ENCODE peak calls at places on chromosomes 3 and 15, in nine cellular contexts. U, Z, W, V, I, A, S, N and X are unnamed samples.
A peak's percentile ranks its signal among the peaks of the same experiment; 100 is the strongest.

GRCh38 chr3:31973081-31973480 is 8.0 kb downstream of the OSBPL10 start:
- DNase-seq in U (no peak), Z (no peak), W (no peak), V (no peak), I (peak; percentile 61), A (no peak), S (no peak), N (no peak), X (no peak)

GRCh38 chr3:105427332-105427731 is 60.6 kb downstream of the ALCAM start:
- DNase-seq in U (no peak), Z (no peak), W (no peak), V (no peak), I (no peak), A (no peak), S (no peak), N (no peak), X (no peak)

GRCh38 chr3:151155409-151156128 is 47.4 kb downstream of the GPR171 start:
- DNase-seq in U (peak; percentile 48), Z (no peak), W (no peak), V (no peak), I (no peak), A (no peak), S (no peak), N (no peak), X (no peak)

GRCh38 chr3:21942328-21942727 is 191.3 kb upstream of the ZNF385D start:
- DNase-seq in U (peak; percentile 95), Z (no peak), W (no peak), V (peak; percentile 8), I (no peak), A (no peak), S (no peak), N (no peak), X (peak; percentile 86)

GRCh38 chr15:96334705-96335428 is 4.4 kb downstream of the NR2F2 start:
- DNase-seq in U (peak; percentile 32), Z (no peak), W (no peak), V (no peak), I (no peak), A (peak; percentile 63), S (no peak), N (no peak), X (no peak)

GRCh38 chr3:71247221-71247947 is 336.1 kb downstream of the FOXP1 start:
- DNase-seq in U (peak; percentile 70), Z (no peak), W (no peak), V (no peak), I (peak; percentile 71), A (no peak), S (no peak), N (peak; percentile 13), X (no peak)

GRCh38 chr15:56180851-56181250 is 62.8 kb downstream of the RFX7 start:
- DNase-seq in U (no peak), Z (no peak), W (no peak), V (no peak), I (no peak), A (no peak), S (no peak), N (no peak), X (no peak)

GRCh38 chr3:184341925-184342324 is 4.5 kb downstream of the FAM131A start:
- DNase-seq in U (no peak), Z (no peak), W (no peak), V (peak; percentile 17), I (no peak), A (no peak), S (no peak), N (no peak), X (no peak)

GRCh38 chr3:79016587-79017380 is 751.0 kb downstream of the ROBO1 start:
- DNase-seq in U (peak; percentile 42), Z (no peak), W (no peak), V (no peak), I (no peak), A (no peak), S (no peak), N (no peak), X (no peak)

GRCh38 chr15:66076591-66077319 is 176.8 kb downstream of the MEGF11 start:
- DNase-seq in U (no peak), Z (no peak), W (no peak), V (no peak), I (no peak), A (no peak), S (no peak), N (no peak), X (no peak)

GRCh38 chr3:24263069-24263668 is 231.5 kb downstream of the THRB start:
- DNase-seq in U (no peak), Z (no peak), W (no peak), V (no peak), I (no peak), A (no peak), S (no peak), N (no peak), X (no peak)

GRCh38 chr3:187567026-187567425 is 103.2 kb downstream of the SST start:
- DNase-seq in U (peak; percentile 52), Z (no peak), W (no peak), V (no peak), I (no peak), A (no peak), S (no peak), N (no peak), X (peak; percentile 38)

GRCh38 chr3:102671005-102671404 is 236.2 kb downstream of the ZPLD1 start:
- DNase-seq in U (no peak), Z (no peak), W (no peak), V (no peak), I (no peak), A (no peak), S (no peak), N (no peak), X (no peak)

GRCh38 chr3:93969443-93969842 is 4.3 kb downstream of the PROS1 start:
- DNase-seq in U (peak; percentile 63), Z (no peak), W (no peak), V (no peak), I (no peak), A (no peak), S (no peak), N (peak; percentile 15), X (peak; percentile 69)

GRCh38 chr3:21718161-21718765 is 32.7 kb downstream of the ZNF385D start:
- DNase-seq in U (peak; percentile 96), Z (no peak), W (no peak), V (no peak), I (no peak), A (no peak), S (no peak), N (no peak), X (peak; percentile 92)

GRCh38 chr3:115040673-115041286 is 106.3 kb downstream of the ZBTB20 start:
- DNase-seq in U (peak; percentile 61), Z (no peak), W (peak; percentile 36), V (no peak), I (peak; percentile 56), A (no peak), S (no peak), N (peak; percentile 12), X (no peak)

GRCh38 chr15:77160562-77161481 is 89.9 kb upstream of the TSPAN3 start:
- DNase-seq in U (no peak), Z (no peak), W (no peak), V (no peak), I (no peak), A (no peak), S (no peak), N (peak; percentile 18), X (no peak)

GRCh38 chr3:4720316-4721075 is 227.3 kb downstream of the ITPR1 start:
- DNase-seq in U (peak; percentile 76), Z (peak; percentile 68), W (peak; percentile 79), V (no peak), I (peak; percentile 54), A (peak; percentile 86), S (no peak), N (peak; percentile 53), X (peak; percentile 72)

GRCh38 chr15:61157933-61158332 is 71.2 kb downstream of the RORA start:
- DNase-seq in U (no peak), Z (peak; percentile 81), W (peak; percentile 4), V (no peak), I (no peak), A (peak; percentile 78), S (no peak), N (no peak), X (peak; percentile 33)

GRCh38 chr3:135229018-135229495 is 434.0 kb downstream of the EPHB1 start:
- DNase-seq in U (no peak), Z (peak; percentile 50), W (peak; percentile 51), V (peak; percentile 42), I (no peak), A (no peak), S (no peak), N (peak; percentile 6), X (no peak)

GRCh38 chr15:41022487-41023090 is 69.3 kb downstream of the CHAC1 start:
- DNase-seq in U (peak; percentile 76), Z (no peak), W (peak; percentile 71), V (no peak), I (peak; percentile 74), A (no peak), S (no peak), N (peak; percentile 33), X (peak; percentile 41)

GRCh38 chr15:59587085-59587826 is 24.3 kb upstream of the GCNT3 start:
- DNase-seq in U (no peak), Z (no peak), W (no peak), V (peak; percentile 5), I (no peak), A (no peak), S (no peak), N (peak; percentile 96), X (no peak)

GRCh38 chr15:33152502-33153109 is 41.9 kb downstream of the FMN1 start:
- DNase-seq in U (peak; percentile 20), Z (no peak), W (peak; percentile 73), V (no peak), I (no peak), A (no peak), S (no peak), N (peak; percentile 45), X (no peak)

GRCh38 chr15:59622289-59622688 is 10.7 kb downstream of the GCNT3 start:
- DNase-seq in U (peak; percentile 45), Z (no peak), W (no peak), V (no peak), I (peak; percentile 76), A (no peak), S (no peak), N (peak; percentile 65), X (peak; percentile 64)

GRCh38 chr3:23640472-23641146 is 165.1 kb upstream of the UBE2E1 start:
- DNase-seq in U (peak; percentile 37), Z (no peak), W (no peak), V (no peak), I (no peak), A (no peak), S (no peak), N (no peak), X (no peak)